ENCODE peak calls at places on chromosomes 16 and 17, in seven cellular contexts. One of them, this sample, is unnamed. For H3K4me1 and H3K27me3, the result is how much of the 10 kb centered on the place peaks cover.

GRCh38 chr17:82957961-82958491 is 118.2 kb upstream of the ZNF750 start:
- DNase-seq in mammary epithelial cell: no peak
- DNase-seq in CD8-positive, alpha-beta memory T cell: no peak
- DNase-seq in heart right ventricle: no peak
- DNase-seq in psoas muscle: peak
- DNase-seq in GM23338: no peak
- DNase-seq in breast epithelium: no peak
- DNase-seq in this sample: no peak

GRCh38 chr17:64781013-64781392 is 118.9 kb upstream of the SMURF2 start:
- DNase-seq in breast epithelium: no peak
- DNase-seq in psoas muscle: no peak
- DNase-seq in CD8-positive, alpha-beta memory T cell: no peak
- DNase-seq in heart right ventricle: no peak
- DNase-seq in mammary epithelial cell: no peak
- DNase-seq in GM23338: peak
- DNase-seq in this sample: no peak

GRCh38 chr17:47279062-47279801 is 25.6 kb downstream of the ITGB3 start:
- DNase-seq in CD8-positive, alpha-beta memory T cell: no peak
- DNase-seq in breast epithelium: peak
- DNase-seq in psoas muscle: peak
- DNase-seq in heart right ventricle: peak
- DNase-seq in GM23338: peak
- DNase-seq in mammary epithelial cell: peak
- DNase-seq in this sample: peak

GRCh38 chr16:88857728-88858339 is 907 bp downstream of the TRAPPC2L start:
- DNase-seq in GM23338: peak
- DNase-seq in heart right ventricle: peak
- DNase-seq in breast epithelium: peak
- DNase-seq in mammary epithelial cell: peak
- DNase-seq in CD8-positive, alpha-beta memory T cell: peak
- DNase-seq in psoas muscle: peak
- DNase-seq in this sample: peak

GRCh38 chr17:42844271-42844670 is at the start of gene AOC2:
- DNase-seq in psoas muscle: no peak
- DNase-seq in mammary epithelial cell: no peak
- DNase-seq in GM23338: no peak
- DNase-seq in heart right ventricle: no peak
- DNase-seq in CD8-positive, alpha-beta memory T cell: no peak
- DNase-seq in breast epithelium: no peak
- DNase-seq in this sample: no peak

GRCh38 chr16:47779201-47780016 is 318.3 kb downstream of the PHKB start:
- DNase-seq in CD8-positive, alpha-beta memory T cell: peak
- DNase-seq in GM23338: no peak
- DNase-seq in breast epithelium: no peak
- DNase-seq in psoas muscle: no peak
- DNase-seq in mammary epithelial cell: no peak
- DNase-seq in heart right ventricle: peak
- DNase-seq in this sample: no peak

GRCh38 chr16:64469906-64470702 is 651.8 kb downstream of the CDH11 start:
- DNase-seq in mammary epithelial cell: no peak
- DNase-seq in CD8-positive, alpha-beta memory T cell: no peak
- DNase-seq in GM23338: no peak
- DNase-seq in breast epithelium: no peak
- DNase-seq in psoas muscle: peak
- DNase-seq in heart right ventricle: no peak
- DNase-seq in this sample: no peak

GRCh38 chr17:76562734-76563148 is 22.9 kb downstream of the PRCD start:
- DNase-seq in GM23338: no peak
- DNase-seq in heart right ventricle: no peak
- DNase-seq in breast epithelium: no peak
- DNase-seq in CD8-positive, alpha-beta memory T cell: no peak
- DNase-seq in mammary epithelial cell: peak
- DNase-seq in psoas muscle: peak
- DNase-seq in this sample: no peak

GRCh38 chr17:1412185-1413110 is 12.4 kb upstream of the YWHAE start:
- DNase-seq in mammary epithelial cell: no peak
- DNase-seq in psoas muscle: peak
- DNase-seq in breast epithelium: no peak
- DNase-seq in heart right ventricle: no peak
- DNase-seq in CD8-positive, alpha-beta memory T cell: no peak
- DNase-seq in GM23338: no peak
- DNase-seq in this sample: peak

GRCh38 chr16:86949630-86950029 is 367.6 kb downstream of the C16orf95 start:
- DNase-seq in CD8-positive, alpha-beta memory T cell: no peak
- DNase-seq in psoas muscle: no peak
- DNase-seq in breast epithelium: no peak
- DNase-seq in heart right ventricle: no peak
- DNase-seq in GM23338: no peak
- DNase-seq in mammary epithelial cell: no peak
- DNase-seq in this sample: no peak

GRCh38 chr16:18050234-18050633 is 286.3 kb downstream of the NPIPA8 start:
- DNase-seq in heart right ventricle: no peak
- DNase-seq in psoas muscle: no peak
- DNase-seq in breast epithelium: no peak
- DNase-seq in CD8-positive, alpha-beta memory T cell: no peak
- DNase-seq in GM23338: no peak
- DNase-seq in mammary epithelial cell: no peak
- DNase-seq in this sample: no peak

GRCh38 chr17:4666296-4666695 is 24.8 kb upstream of the ALOX15 start:
- DNase-seq in heart right ventricle: no peak
- DNase-seq in psoas muscle: no peak
- DNase-seq in CD8-positive, alpha-beta memory T cell: no peak
- DNase-seq in breast epithelium: no peak
- DNase-seq in mammary epithelial cell: no peak
- DNase-seq in GM23338: no peak
- DNase-seq in this sample: no peak

GRCh38 chr16:58444265-58444664 is 52.0 kb downstream of the GINS3 start:
- DNase-seq in mammary epithelial cell: no peak
- DNase-seq in heart right ventricle: no peak
- DNase-seq in GM23338: no peak
- DNase-seq in psoas muscle: no peak
- DNase-seq in breast epithelium: no peak
- DNase-seq in CD8-positive, alpha-beta memory T cell: no peak
- DNase-seq in this sample: no peak

GRCh38 chr16:85612801-85613608 is at the start of gene GSE1:
- DNase-seq in psoas muscle: peak
- DNase-seq in heart right ventricle: peak
- DNase-seq in mammary epithelial cell: peak
- DNase-seq in CD8-positive, alpha-beta memory T cell: peak
- DNase-seq in GM23338: peak
- DNase-seq in breast epithelium: peak
- DNase-seq in this sample: peak

DNA sequence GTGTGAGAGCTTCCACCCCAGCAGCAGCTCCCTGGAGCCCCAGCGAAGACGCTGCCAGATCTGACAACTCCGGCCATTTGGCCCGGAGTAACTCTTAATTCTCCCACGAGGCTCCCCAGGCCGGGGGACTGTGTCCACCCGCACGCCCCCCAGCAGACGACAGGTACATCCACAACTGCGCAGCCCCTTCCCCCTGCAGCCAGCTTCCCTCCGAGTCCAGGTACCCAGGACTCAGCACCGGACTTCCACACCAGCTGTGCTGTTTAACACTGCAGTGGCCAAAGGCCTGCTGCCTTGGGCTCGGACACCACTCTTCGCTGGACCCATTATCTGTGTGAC is 7.2 kb downstream of the SYNGR2 start:
- DNase-seq in heart right ventricle: no peak
- DNase-seq in psoas muscle: no peak
- DNase-seq in breast epithelium: no peak
- DNase-seq in mammary epithelial cell: no peak
- DNase-seq in GM23338: no peak
- DNase-seq in CD8-positive, alpha-beta memory T cell: no peak
- DNase-seq in this sample: no peak
- H3K4me1 ChIP-seq in heart right ventricle: under half
- H3K4me1 ChIP-seq in psoas muscle: half or more
- H3K4me1 ChIP-seq in breast epithelium: under half
- H3K4me1 ChIP-seq in mammary epithelial cell: under half
- H3K4me1 ChIP-seq in GM23338: under half
- H3K4me1 ChIP-seq in CD8-positive, alpha-beta memory T cell: under half
- H3K4me1 ChIP-seq in this sample: under half

DNA sequence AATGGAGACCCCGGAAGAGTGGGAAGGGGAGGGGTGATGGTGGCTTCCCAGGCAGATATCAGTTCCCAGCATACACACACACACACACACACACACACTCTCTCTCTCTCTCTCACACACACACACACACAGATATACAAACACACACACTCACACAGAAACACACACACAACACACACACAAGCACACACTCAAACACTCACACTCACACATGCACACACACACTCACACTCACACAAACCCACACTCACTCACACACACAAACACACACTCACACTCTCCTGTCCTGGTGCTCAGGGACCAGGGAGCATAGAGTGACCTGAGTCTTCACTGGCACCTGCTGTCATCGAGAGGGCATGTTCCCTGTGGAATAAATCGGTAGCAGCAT is 5.6 kb downstream of the CA4 start:
- DNase-seq in CD8-positive, alpha-beta memory T cell: no peak
- DNase-seq in psoas muscle: no peak
- DNase-seq in heart right ventricle: no peak
- DNase-seq in mammary epithelial cell: no peak
- DNase-seq in breast epithelium: no peak
- DNase-seq in GM23338: no peak
- DNase-seq in this sample: no peak
- H3K27me3 ChIP-seq in CD8-positive, alpha-beta memory T cell: under half
- H3K27me3 ChIP-seq in psoas muscle: under half
- H3K27me3 ChIP-seq in heart right ventricle: under half
- H3K27me3 ChIP-seq in mammary epithelial cell: under half
- H3K27me3 ChIP-seq in breast epithelium: under half
- H3K27me3 ChIP-seq in GM23338: under half
- H3K27me3 ChIP-seq in this sample: under half

GRCh38 chr16:1713331-1713730 is 7.3 kb downstream of the MAPK8IP3 start:
- DNase-seq in breast epithelium: no peak
- DNase-seq in GM23338: no peak
- DNase-seq in heart right ventricle: no peak
- DNase-seq in mammary epithelial cell: no peak
- DNase-seq in psoas muscle: no peak
- DNase-seq in CD8-positive, alpha-beta memory T cell: no peak
- DNase-seq in this sample: no peak

GRCh38 chr16:1715220-1715619 is 9.2 kb downstream of the MAPK8IP3 start:
- DNase-seq in breast epithelium: no peak
- DNase-seq in psoas muscle: no peak
- DNase-seq in GM23338: no peak
- DNase-seq in heart right ventricle: no peak
- DNase-seq in CD8-positive, alpha-beta memory T cell: no peak
- DNase-seq in mammary epithelial cell: no peak
- DNase-seq in this sample: no peak

GRCh38 chr16:1710811-1711507 is 5.0 kb downstream of the MAPK8IP3 start:
- DNase-seq in heart right ventricle: no peak
- DNase-seq in GM23338: no peak
- DNase-seq in breast epithelium: no peak
- DNase-seq in mammary epithelial cell: no peak
- DNase-seq in CD8-positive, alpha-beta memory T cell: no peak
- DNase-seq in psoas muscle: no peak
- DNase-seq in this sample: no peak

GRCh38 chr16:1712791-1713261 is 6.8 kb downstream of the MAPK8IP3 start:
- DNase-seq in heart right ventricle: no peak
- DNase-seq in CD8-positive, alpha-beta memory T cell: no peak
- DNase-seq in psoas muscle: no peak
- DNase-seq in mammary epithelial cell: no peak
- DNase-seq in breast epithelium: no peak
- DNase-seq in GM23338: no peak
- DNase-seq in this sample: no peak

GRCh38 chr16:1713933-1714332 is 7.9 kb downstream of the MAPK8IP3 start:
- DNase-seq in GM23338: peak
- DNase-seq in heart right ventricle: no peak
- DNase-seq in breast epithelium: no peak
- DNase-seq in mammary epithelial cell: no peak
- DNase-seq in CD8-positive, alpha-beta memory T cell: no peak
- DNase-seq in psoas muscle: no peak
- DNase-seq in this sample: no peak
- H3K4me3 ChIP-seq in GM23338: peak
- H3K4me3 ChIP-seq in heart right ventricle: no peak
- H3K4me3 ChIP-seq in breast epithelium: no peak
- H3K4me3 ChIP-seq in mammary epithelial cell: no peak
- H3K4me3 ChIP-seq in CD8-positive, alpha-beta memory T cell: no peak
- H3K4me3 ChIP-seq in psoas muscle: no peak
- H3K4me3 ChIP-seq in this sample: no peak

DNA sequence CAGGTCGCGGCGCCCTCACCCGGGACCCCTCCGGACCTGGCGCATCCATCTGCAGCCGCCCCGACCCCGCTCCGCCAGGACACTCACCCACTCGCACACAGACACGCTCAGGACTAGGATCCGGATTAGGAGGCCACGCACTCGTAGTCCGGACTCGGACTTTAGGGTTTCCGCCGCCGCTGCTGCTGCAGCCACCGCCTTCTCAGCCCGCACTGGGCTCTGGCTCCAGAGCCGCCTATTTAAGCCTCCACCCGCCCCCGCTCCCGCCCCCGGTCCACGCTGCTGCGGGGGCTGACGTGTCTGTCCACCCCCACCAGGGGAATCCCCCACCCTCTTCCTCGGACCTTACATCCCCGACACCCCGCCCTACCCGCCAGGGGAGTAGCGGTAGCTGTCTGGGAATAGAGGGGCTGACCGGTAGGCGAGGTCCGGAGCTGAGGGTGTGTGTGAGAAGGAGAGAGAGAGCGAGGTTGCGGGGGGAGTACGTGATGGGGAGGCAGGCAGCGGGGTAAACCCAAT is at the start of gene RRAD:
- DNase-seq in heart right ventricle: peak
- DNase-seq in breast epithelium: no peak
- DNase-seq in psoas muscle: peak
- DNase-seq in mammary epithelial cell: no peak
- DNase-seq in GM23338: peak
- DNase-seq in CD8-positive, alpha-beta memory T cell: no peak
- DNase-seq in this sample: peak
- H3K4me1 ChIP-seq in heart right ventricle: under half
- H3K4me1 ChIP-seq in breast epithelium: under half
- H3K4me1 ChIP-seq in psoas muscle: under half
- H3K4me1 ChIP-seq in mammary epithelial cell: half or more
- H3K4me1 ChIP-seq in GM23338: under half
- H3K4me1 ChIP-seq in CD8-positive, alpha-beta memory T cell: under half
- H3K4me1 ChIP-seq in this sample: under half

GRCh38 chr17:49002331-49002730 is 5.1 kb downstream of the IGF2BP1 start:
- DNase-seq in heart right ventricle: no peak
- DNase-seq in breast epithelium: no peak
- DNase-seq in mammary epithelial cell: no peak
- DNase-seq in psoas muscle: no peak
- DNase-seq in GM23338: no peak
- DNase-seq in CD8-positive, alpha-beta memory T cell: no peak
- DNase-seq in this sample: no peak

GRCh38 chr17:49002766-49003165 is 5.6 kb downstream of the IGF2BP1 start:
- DNase-seq in GM23338: no peak
- DNase-seq in psoas muscle: no peak
- DNase-seq in heart right ventricle: no peak
- DNase-seq in CD8-positive, alpha-beta memory T cell: no peak
- DNase-seq in breast epithelium: no peak
- DNase-seq in mammary epithelial cell: no peak
- DNase-seq in this sample: no peak

GRCh38 chr17:49005140-49005539 is 8.0 kb downstream of the IGF2BP1 start:
- DNase-seq in mammary epithelial cell: no peak
- DNase-seq in GM23338: no peak
- DNase-seq in CD8-positive, alpha-beta memory T cell: no peak
- DNase-seq in heart right ventricle: no peak
- DNase-seq in psoas muscle: no peak
- DNase-seq in breast epithelium: no peak
- DNase-seq in this sample: no peak

GRCh38 chr17:49001671-49002070 is 4.5 kb downstream of the IGF2BP1 start:
- DNase-seq in psoas muscle: no peak
- DNase-seq in GM23338: no peak
- DNase-seq in mammary epithelial cell: no peak
- DNase-seq in breast epithelium: no peak
- DNase-seq in heart right ventricle: no peak
- DNase-seq in CD8-positive, alpha-beta memory T cell: no peak
- DNase-seq in this sample: no peak

GRCh38 chr17:49003557-49004511 is 6.6 kb downstream of the IGF2BP1 start:
- DNase-seq in psoas muscle: no peak
- DNase-seq in mammary epithelial cell: no peak
- DNase-seq in heart right ventricle: no peak
- DNase-seq in GM23338: peak
- DNase-seq in CD8-positive, alpha-beta memory T cell: no peak
- DNase-seq in breast epithelium: no peak
- DNase-seq in this sample: no peak
- H3K27me3 ChIP-seq in psoas muscle: under half
- H3K27me3 ChIP-seq in mammary epithelial cell: half or more
- H3K27me3 ChIP-seq in heart right ventricle: half or more
- H3K27me3 ChIP-seq in GM23338: under half
- H3K27me3 ChIP-seq in CD8-positive, alpha-beta memory T cell: under half
- H3K27me3 ChIP-seq in breast epithelium: half or more
- H3K27me3 ChIP-seq in this sample: under half

This sample was measured in lung.